ENCODE peak calls at places on chromosomes 5 and 9, in six cellular contexts. K is T47D, C is stomach, D is AG10803, L is NCI-H446, O is GM12891. F is an unnamed sample.

GRCh38 chr5:131068893-131069643 is 96.0 kb downstream of the HINT1 start:
- DNase-seq in K (no peak), C (no peak), D (no peak), L (no peak), O (peak; percentile 34), F (no peak)

GRCh38 chr5:112418412-112419049 is 546 bp downstream of the EPB41L4A start:
- DNase-seq in K (no peak), C (no peak), D (no peak), L (no peak), O (no peak), F (no peak)

GRCh38 chr5:150238646-150239045 is 48.8 kb downstream of the SLC6A7 start:
- DNase-seq in K (no peak), C (no peak), D (no peak), L (no peak), O (no peak), F (no peak)

GRCh38 chr9:37994639-37995347 is 74.2 kb downstream of the SHB start:
- DNase-seq in K (no peak), C (peak; percentile 40), D (peak; percentile 77), L (peak; percentile 94), O (no peak), F (peak; percentile 82)

GRCh38 chr5:73451218-73452130 is 2.9 kb upstream of the FOXD1 start:
- DNase-seq in K (no peak), C (peak; percentile 69), D (peak; percentile 68), L (peak; percentile 81), O (no peak), F (peak; percentile 32)

GRCh38 chr5:173901705-173902104 is 13.6 kb downstream of the CPEB4 start:
- DNase-seq in K (no peak), C (no peak), D (no peak), L (no peak), O (no peak), F (no peak)

GRCh38 chr5:87184544-87184943 is 83.1 kb upstream of the RASA1 start:
- DNase-seq in K (no peak), C (no peak), D (no peak), L (no peak), O (no peak), F (no peak)

GRCh38 chr9:125839322-125839721 is 92.1 kb downstream of the PBX3 start:
- DNase-seq in K (no peak), C (no peak), D (no peak), L (no peak), O (no peak), F (no peak)

F was measured in fibroblast of mammary gland.